ENCODE peak calls at places on chromosomes 6 and 20, in nine cellular contexts. E, Z, B, V, A, U, G, I and W are unnamed samples.
A peak's percentile ranks its signal among the peaks of the same experiment; 100 is the strongest.

GRCh38 chr6:142843344-142843743 is 101.6 kb downstream of the HIVEP2 start:
- DNase-seq in E (no peak), Z (no peak), B (no peak), V (no peak), A (no peak), U (no peak), G (no peak), I (no peak), W (no peak)

GRCh38 chr6:105902401-105903031 is 183.6 kb upstream of the PRDM1 start:
- DNase-seq in E (no peak), Z (no peak), B (no peak), V (peak; percentile 12), A (no peak), U (peak; percentile 90), G (no peak), I (no peak), W (peak; percentile 77)

GRCh38 chr6:10381133-10381829 is 33.6 kb downstream of the TFAP2A start:
- DNase-seq in E (no peak), Z (no peak), B (no peak), V (no peak), A (peak; percentile 35), U (no peak), G (no peak), I (no peak), W (no peak)

GRCh38 chr6:72363844-72364740 is 257.8 kb upstream of the KCNQ5 start:
- DNase-seq in E (no peak), Z (peak; percentile 90), B (peak; percentile 90), V (peak; percentile 69), A (no peak), U (peak; percentile 93), G (no peak), I (no peak), W (peak; percentile 93)

GRCh38 chr6:6843057-6843627 is 254.6 kb downstream of the LY86 start:
- DNase-seq in E (no peak), Z (no peak), B (peak; percentile 36), V (peak; percentile 72), A (no peak), U (peak; percentile 2), G (no peak), I (no peak), W (no peak)

GRCh38 chr20:33812673-33813462 is 1.7 kb downstream of the CHMP4B start:
- DNase-seq in E (no peak), Z (no peak), B (no peak), V (peak; percentile 41), A (peak; percentile 49), U (no peak), G (no peak), I (no peak), W (no peak)

GRCh38 chr6:81253821-81254220 is 498.7 kb downstream of the TENT5A start:
- DNase-seq in E (no peak), Z (no peak), B (no peak), V (no peak), A (no peak), U (no peak), G (no peak), I (no peak), W (no peak)

GRCh38 chr6:45411959-45412358 is 34.2 kb upstream of the SUPT3H start:
- DNase-seq in E (no peak), Z (no peak), B (no peak), V (no peak), A (no peak), U (no peak), G (no peak), I (no peak), W (no peak)

GRCh38 chr20:60055740-60056139 is 97.5 kb downstream of the CDH26 start:
- DNase-seq in E (peak; percentile 88), Z (no peak), B (no peak), V (peak; percentile 37), A (no peak), U (peak; percentile 34), G (peak; percentile 51), I (no peak), W (no peak)

GRCh38 chr6:110493253-110493800 is 16.9 kb upstream of the SLC22A16 start:
- DNase-seq in E (peak; percentile 2), Z (no peak), B (no peak), V (no peak), A (no peak), U (no peak), G (no peak), I (no peak), W (no peak)

GRCh38 chr20:46903256-46903655 is 8.6 kb downstream of the EYA2 start:
- DNase-seq in E (no peak), Z (no peak), B (no peak), V (no peak), A (no peak), U (no peak), G (no peak), I (no peak), W (no peak)

GRCh38 chr6:107713214-107713962 is 110.7 kb downstream of the SCML4 start:
- DNase-seq in E (peak; percentile 65), Z (no peak), B (no peak), V (no peak), A (no peak), U (no peak), G (no peak), I (no peak), W (no peak)

GRCh38 chr20:49181265-49181877 is 6.8 kb downstream of the STAU1 start:
- DNase-seq in E (no peak), Z (no peak), B (no peak), V (peak; percentile 69), A (no peak), U (no peak), G (no peak), I (no peak), W (no peak)

GRCh38 chr20:3090565-3090964 is 6.0 kb upstream of the AVP start:
- DNase-seq in E (no peak), Z (no peak), B (no peak), V (no peak), A (no peak), U (no peak), G (no peak), I (no peak), W (no peak)

GRCh38 chr6:111589366-111589765 is 16.3 kb downstream of the TRAF3IP2 start:
- DNase-seq in E (no peak), Z (peak; percentile 57), B (peak; percentile 96), V (peak; percentile 86), A (no peak), U (peak; percentile 96), G (peak; percentile 69), I (no peak), W (no peak)

GRCh38 chr6:328184-328670 is 35.9 kb downstream of the DUSP22 start:
- DNase-seq in E (no peak), Z (peak; percentile 86), B (peak; percentile 88), V (peak; percentile 88), A (no peak), U (peak; percentile 95), G (peak; percentile 55), I (no peak), W (peak; percentile 21)

GRCh38 chr20:50792708-50793574 is 1.9 kb upstream of the BCAS4 start:
- DNase-seq in E (no peak), Z (no peak), B (peak; percentile 48), V (no peak), A (no peak), U (no peak), G (no peak), I (no peak), W (no peak)

GRCh38 chr6:5083813-5084191 is 1.3 kb upstream of the PPP1R3G start:
- DNase-seq in E (no peak), Z (no peak), B (no peak), V (no peak), A (no peak), U (no peak), G (no peak), I (no peak), W (no peak)
- H3K4me3 ChIP-seq in E (no peak overlapping the region), Z (no peak overlapping the region), B (no peak overlapping the region), V (peak overlapping the region; percentile 15), A (peak overlapping the region; percentile 41), U (no peak overlapping the region), G (peak overlapping the region; percentile 84), I (no peak overlapping the region), W (no peak overlapping the region)

GRCh38 chr20:44461142-44461802 is 14.4 kb upstream of the TTPAL start:
- DNase-seq in E (no peak), Z (no peak), B (no peak), V (no peak), A (no peak), U (no peak), G (no peak), I (no peak), W (no peak)
- TF ChIP-seq CTCF in E (no peak), Z (no peak), B (no peak), V (no peak), A (no peak), U (no peak), G (no peak), I (no peak), W (no peak)

DNA sequence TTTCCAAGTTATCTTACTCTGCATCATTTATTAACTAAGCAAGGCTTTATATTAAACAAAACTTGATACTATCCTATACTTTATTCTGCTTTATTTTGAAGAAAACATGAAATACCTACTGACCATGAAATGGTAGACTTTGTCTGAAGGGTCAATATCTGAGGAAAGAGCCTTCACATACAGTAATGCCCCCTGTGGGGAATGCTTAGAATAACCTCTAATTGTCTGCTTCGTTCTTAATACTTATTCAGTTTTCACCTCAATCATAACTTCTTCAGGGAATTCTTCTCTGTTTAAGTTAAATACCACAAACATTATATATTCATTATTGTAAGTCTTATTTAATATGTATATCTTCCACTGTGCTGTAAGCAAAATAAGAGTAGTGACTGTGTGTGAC is 498.9 kb upstream of the MANEA start:
- DNase-seq in E (no peak), Z (no peak), B (no peak), V (no peak), A (no peak), U (no peak), G (no peak), I (no peak), W (no peak)
- H3K4me3 ChIP-seq in E (no peak overlapping the region), Z (no peak overlapping the region), B (no peak overlapping the region), V (no peak overlapping the region), A (no peak overlapping the region), U (no peak overlapping the region), G (no peak overlapping the region), I (no peak overlapping the region), W (no peak overlapping the region)

GRCh38 chr20:22302039-22302438 is 282.3 kb downstream of the FOXA2 start:
- DNase-seq in E (no peak), Z (no peak), B (no peak), V (no peak), A (no peak), U (no peak), G (no peak), I (no peak), W (no peak)

GRCh38 chr20:22305391-22305790 is 279.0 kb downstream of the FOXA2 start:
- DNase-seq in E (no peak), Z (no peak), B (no peak), V (no peak), A (no peak), U (no peak), G (no peak), I (no peak), W (no peak)

GRCh38 chr20:22308934-22309333 is 275.4 kb downstream of the FOXA2 start:
- DNase-seq in E (no peak), Z (no peak), B (no peak), V (no peak), A (no peak), U (no peak), G (no peak), I (no peak), W (no peak)

DNA sequence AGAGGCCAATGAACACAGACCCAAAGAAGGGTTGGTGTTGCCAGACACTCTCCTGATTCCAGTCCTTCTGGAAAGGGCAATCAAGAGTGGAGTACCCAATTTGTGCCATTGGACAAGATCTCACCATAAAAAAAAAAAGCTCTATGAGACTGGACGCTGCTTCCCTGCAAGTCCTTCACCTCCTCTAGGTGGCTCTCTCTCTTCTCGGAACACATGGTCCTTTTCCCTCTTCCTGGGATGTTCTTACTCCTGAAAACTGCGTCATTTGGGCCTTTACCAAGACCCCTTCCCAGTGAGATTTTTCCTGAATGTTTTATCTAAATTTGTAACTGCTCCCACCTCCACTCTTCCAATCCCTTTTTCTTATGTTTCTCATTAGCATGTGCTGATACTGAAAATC is 280.8 kb downstream of the FOXA2 start:
- DNase-seq in E (no peak), Z (no peak), B (no peak), V (no peak), A (peak; percentile 4), U (no peak), G (no peak), I (no peak), W (no peak)
- TF ChIP-seq CTCF in E (no peak), Z (no peak), B (no peak), V (no peak), A (no peak), U (peak; percentile 23), G (no peak), I (no peak), W (no peak)